ENCODE peak calls at places on chromosomes 5 and 9, in four cellular contexts. G, E, K and O are unnamed samples.

GRCh38 chr9:137429974-137430722 is 7.0 kb downstream of the NOXA1 start:
- DNase-seq in G (peak; percentile 84), E (peak; percentile 79), K (no peak), O (no peak)

GRCh38 chr9:112556497-112557085 is 70.0 kb downstream of the KIAA1958 start:
- DNase-seq in G (no peak), E (no peak), K (peak; percentile 15), O (peak; percentile 38)

GRCh38 chr5:38718874-38719391 is 126.9 kb upstream of the OSMR start:
- DNase-seq in G (no peak), E (no peak), K (peak; percentile 23), O (peak; percentile 29)

GRCh38 chr9:27539479-27540441 is 10.1 kb upstream of the MOB3B start:
- DNase-seq in G (no peak), E (no peak), K (peak; percentile 91), O (peak; percentile 75)

GRCh38 chr9:86684148-86684547 is 263.2 kb downstream of the GAS1 start:
- DNase-seq in G (no peak), E (no peak), K (peak; percentile 25), O (no peak)

GRCh38 chr9:33225319-33226152 is 14.4 kb upstream of the SPINK4 start:
- DNase-seq in G (no peak), E (peak; percentile 82), K (peak; percentile 90), O (peak; percentile 82)

GRCh38 chr9:132235894-132236661 is 74.2 kb downstream of the NTNG2 start:
- DNase-seq in G (peak; percentile 73), E (peak; percentile 97), K (peak; percentile 63), O (peak; percentile 72)

GRCh38 chr9:134437417-134438203 is 111.4 kb downstream of the RXRA start:
- DNase-seq in G (no peak), E (no peak), K (no peak), O (no peak)

GRCh38 chr5:59587489-59588337 is 305.8 kb downstream of the PDE4D start:
- DNase-seq in G (peak; percentile 75), E (peak; percentile 91), K (peak; percentile 82), O (peak; percentile 73)

GRCh38 chr9:28255174-28255573 is 681.9 kb upstream of the C9orf72 start:
- DNase-seq in G (no peak), E (no peak), K (no peak), O (no peak)

GRCh38 chr5:170100051-170100943 is 5.4 kb upstream of the FOXI1 start:
- DNase-seq in G (no peak), E (peak; percentile 97), K (peak; percentile 82), O (peak; percentile 89)

GRCh38 chr9:126116351-126117157 is 210.1 kb upstream of the MVB12B start:
- DNase-seq in G (no peak), E (peak; percentile 43), K (no peak), O (no peak)

GRCh38 chr5:76082790-76083554 is at the start of gene SV2C:
- DNase-seq in G (peak; percentile 56), E (peak; percentile 80), K (no peak), O (peak; percentile 1)

GRCh38 chr9:135701067-135701967 is 668 bp upstream of the KCNT1 start:
- DNase-seq in G (no peak), E (no peak), K (no peak), O (no peak)

GRCh38 chr9:104586496-104587180 is 12.6 kb downstream of the OR13C5 start:
- DNase-seq in G (no peak), E (no peak), K (no peak), O (peak; percentile 20)

GRCh38 chr5:68193481-68194036 is 22.0 kb upstream of the PIK3R1 start:
- DNase-seq in G (no peak), E (peak; percentile 79), K (no peak), O (peak; percentile 32)

GRCh38 chr5:137836997-137837396 is 30.7 kb upstream of the MYOT start:
- DNase-seq in G (no peak), E (no peak), K (no peak), O (peak; percentile 67)

GRCh38 chr5:151770383-151771258 is 1.1 kb upstream of the G3BP1 start:
- DNase-seq in G (no peak), E (peak; percentile 92), K (peak; percentile 85), O (peak; percentile 82)

GRCh38 chr9:72602629-72603028 is 81.2 kb downstream of the TMC1 start:
- DNase-seq in G (no peak), E (no peak), K (peak; percentile 44), O (peak; percentile 10)

GRCh38 chr5:89556215-89557009 is 673.4 kb upstream of the MEF2C start:
- DNase-seq in G (no peak), E (no peak), K (peak; percentile 68), O (peak; percentile 94)

GRCh38 chr5:93794954-93795353 is 53.6 kb upstream of the POU5F2 start:
- DNase-seq in G (no peak), E (peak; percentile 56), K (no peak), O (no peak)

GRCh38 chr5:172588380-172588779 is 52.7 kb upstream of the NEURL1B start:
- DNase-seq in G (no peak), E (no peak), K (no peak), O (no peak)

GRCh38 chr5:80871541-80871961 is 88.6 kb upstream of the RASGRF2 start:
- DNase-seq in G (no peak), E (no peak), K (peak; percentile 51), O (peak; percentile 71)

GRCh38 chr5:141882594-141883183 is 4.5 kb upstream of the PCDH1 start:
- DNase-seq in G (no peak), E (no peak), K (no peak), O (no peak)

GRCh38 chr9:132594412-132594811 is 12.0 kb downstream of the BARHL1 start:
- DNase-seq in G (no peak), E (no peak), K (no peak), O (no peak)

GRCh38 chr5:38591450-38591849 is 35.0 kb upstream of the LIFR start:
- DNase-seq in G (no peak), E (no peak), K (peak; percentile 18), O (no peak)

GRCh38 chr5:30414078-30414477 is 779.4 kb upstream of the CDH6 start:
- DNase-seq in G (no peak), E (no peak), K (no peak), O (no peak)
- TF ChIP-seq CTCF in G (no peak), E (no peak), K (no peak), O (no peak)

GRCh38 chr5:154405078-154405792 is 40.6 kb upstream of the SAP30L start:
- DNase-seq in G (peak; percentile 85), E (peak; percentile 96), K (peak; percentile 69), O (peak; percentile 82)
- H3K4me3 ChIP-seq in G (peak overlapping the region; percentile 47), E (peak overlapping the region; percentile 0), K (peak overlapping the region; percentile 52), O (peak overlapping the region; percentile 30)

GRCh38 chr9:101027733-101028345 is 688 bp upstream of the PLPPR1 start:
- DNase-seq in G (no peak), E (no peak), K (no peak), O (no peak)

GRCh38 chr9:101027246-101027645 is 1.3 kb upstream of the PLPPR1 start:
- DNase-seq in G (no peak), E (no peak), K (no peak), O (no peak)

GRCh38 chr9:101030022-101030391 is 1.5 kb downstream of the PLPPR1 start:
- DNase-seq in G (no peak), E (no peak), K (no peak), O (no peak)

GRCh38 chr9:101029300-101030021 is 934 bp downstream of the PLPPR1 start:
- DNase-seq in G (no peak), E (peak; percentile 56), K (no peak), O (no peak)

GRCh38 chr9:101028346-101029299 is at the start of gene PLPPR1:
- DNase-seq in G (peak; percentile 61), E (peak; percentile 92), K (peak; percentile 4), O (peak; percentile 34)
- TF ChIP-seq CTCF in G (no peak), E (peak; percentile 15), K (no peak), O (no peak)

GRCh38 chr9:21326526-21327139 is 8.6 kb downstream of the KLHL9 start:
- DNase-seq in G (no peak), E (no peak), K (peak; percentile 59), O (peak; percentile 60)

GRCh38 chr9:21334969-21335632 is at the start of gene KLHL9:
- DNase-seq in G (peak; percentile 94), E (peak; percentile 96), K (peak; percentile 95), O (peak; percentile 94)

GRCh38 chr9:21336467-21336866 is 1.3 kb upstream of the KLHL9 start:
- DNase-seq in G (no peak), E (no peak), K (no peak), O (no peak)

GRCh38 chr9:21334603-21334968 is 618 bp downstream of the KLHL9 start:
- DNase-seq in G (no peak), E (no peak), K (peak; percentile 39), O (no peak)

GRCh38 chr9:21331676-21332402 is 3.4 kb downstream of the KLHL9 start:
- DNase-seq in G (no peak), E (no peak), K (no peak), O (no peak)
- H3K4me3 ChIP-seq in G (no peak overlapping the region), E (peak overlapping the region; percentile 89), K (peak overlapping the region; percentile 3), O (peak overlapping the region; percentile 3)

GRCh38 chr9:35102769-35103659 is at the start of gene STOML2:
- DNase-seq in G (peak; percentile 92), E (peak; percentile 97), K (peak; percentile 97), O (peak; percentile 98)
- TF ChIP-seq CTCF in G (no peak), E (no peak), K (no peak), O (no peak)

GRCh38 chr5:139660105-139660915 is 12.2 kb downstream of the CXXC5 start:
- DNase-seq in G (peak; percentile 84), E (no peak), K (no peak), O (peak; percentile 58)
- H3K4me3 ChIP-seq in G (peak overlapping the region; percentile 19), E (no peak overlapping the region), K (peak overlapping the region; percentile 42), O (peak overlapping the region; percentile 19)

GRCh38 chr5:181192337-181193046 is 12.5 kb downstream of the TRIM7 start:
- DNase-seq in G (no peak), E (no peak), K (no peak), O (no peak)

GRCh38 chr5:181189363-181189961 is 15.5 kb downstream of the TRIM7 start:
- DNase-seq in G (no peak), E (no peak), K (peak; percentile 33), O (peak; percentile 50)

GRCh38 chr5:181189962-181190710 is 14.9 kb downstream of the TRIM7 start:
- DNase-seq in G (peak; percentile 65), E (peak; percentile 73), K (no peak), O (no peak)

GRCh38 chr5:181191526-181192336 is 13.3 kb downstream of the TRIM7 start:
- DNase-seq in G (peak; percentile 98), E (peak; percentile 99), K (peak; percentile 96), O (peak; percentile 96)

GRCh38 chr5:181190711-181191525 is 14.1 kb downstream of the TRIM7 start:
- DNase-seq in G (peak; percentile 72), E (peak; percentile 74), K (peak; percentile 43), O (peak; percentile 60)
- TF ChIP-seq CTCF in G (no peak), E (peak; percentile 51), K (no peak), O (peak; percentile 14)

GRCh38 chr5:119315516-119315949 is 40.3 kb upstream of the TNFAIP8 start:
- DNase-seq in G (no peak), E (peak; percentile 51), K (peak; percentile 26), O (peak; percentile 44)
- H3K4me3 ChIP-seq in G (no peak overlapping the region), E (no peak overlapping the region), K (no peak overlapping the region), O (no peak overlapping the region)